ENCODE peak calls at places on chromosomes 13 and 19, in six cellular contexts. A is WTC11, R is GM10248, O is cardiac fibroblast, Z is brain microvascular endothelial cell, Q is GM20000. P is an unnamed sample.

GRCh38 chr13:112001571-112001970 is 65.4 kb upstream of the SOX1 start:
- DNase-seq in R (no peak), Q (no peak), Z (no peak), O (no peak), A (no peak), P (no peak)

GRCh38 chr19:30656520-30657100 is 284.4 kb downstream of the ZNF536 start:
- DNase-seq in O (no peak), A (no peak), R (no peak), Q (no peak), Z (no peak), P (no peak)

GRCh38 chr19:6312018-6312417 is 21.4 kb downstream of the ACER1 start:
- DNase-seq in Q (no peak), Z (no peak), R (no peak), O (no peak), A (peak), P (peak)

GRCh38 chr19:1513492-1514294 is 874 bp upstream of the ADAMTSL5 start:
- DNase-seq in R (peak), Q (peak), O (peak), A (peak), Z (no peak), P (peak)

GRCh38 chr19:38162094-38162493 is 61.9 kb downstream of the DPF1 start:
- DNase-seq in Q (no peak), O (no peak), A (no peak), R (no peak), Z (no peak), P (no peak)

GRCh38 chr13:40023608-40024577 is 368.4 kb downstream of the COG6 start:
- DNase-seq in R (no peak), A (no peak), Z (no peak), Q (no peak), O (no peak), P (no peak)

GRCh38 chr19:7857727-7858701 is 16.2 kb downstream of the PRR36 start:
- DNase-seq in O (no peak), R (no peak), Z (no peak), A (peak), Q (no peak), P (peak)

GRCh38 chr19:10230155-10230903 is 802 bp downstream of the S1PR2 start:
- DNase-seq in Q (peak), A (peak), R (peak), O (peak), Z (no peak), P (peak)

GRCh38 chr19:3620145-3620816 is 6.3 kb downstream of the CACTIN start:
- DNase-seq in Z (no peak), R (no peak), A (no peak), O (no peak), Q (no peak), P (no peak)

GRCh38 chr13:95624020-95624419 is 20.5 kb downstream of the DZIP1 start:
- DNase-seq in Z (no peak), O (peak), R (peak), Q (peak), A (peak), P (peak)

GRCh38 chr19:52296400-52296772 is 583 bp upstream of the ZNF480 start:
- DNase-seq in A (no peak), Q (peak), Z (no peak), R (no peak), O (no peak), P (no peak)

GRCh38 chr19:32230441-32230840 is 115.0 kb upstream of the ZNF507 start:
- DNase-seq in A (no peak), O (no peak), Z (no peak), Q (no peak), R (no peak), P (no peak)

GRCh38 chr13:24063281-24063851 is 97.2 kb upstream of the SPATA13 start:
- DNase-seq in A (no peak), Z (no peak), O (peak), R (no peak), Q (no peak), P (peak)

GRCh38 chr13:42225051-42225450 is 46.9 kb upstream of the AKAP11 start:
- DNase-seq in R (no peak), Q (no peak), Z (no peak), A (no peak), O (no peak), P (no peak)

GRCh38 chr19:38049105-38049649 is 142.2 kb downstream of the SIPA1L3 start:
- DNase-seq in Z (peak), R (peak), O (no peak), A (no peak), Q (peak), P (no peak)

GRCh38 chr13:72244788-72245187 is 377.8 kb upstream of the DACH1 start:
- DNase-seq in O (no peak), R (no peak), A (no peak), Q (no peak), Z (no peak), P (no peak)

GRCh38 chr13:107644136-107644535 is 571.2 kb downstream of the LIG4 start:
- DNase-seq in O (no peak), A (no peak), R (no peak), Q (no peak), Z (no peak), P (no peak)

GRCh38 chr13:80448725-80449124 is 107.8 kb upstream of the SPRY2 start:
- DNase-seq in Z (no peak), R (no peak), Q (no peak), A (no peak), O (no peak), P (no peak)

GRCh38 chr13:112142401-112142930 is 75.5 kb downstream of the SOX1 start:
- DNase-seq in R (no peak), O (no peak), Z (no peak), A (no peak), Q (no peak), P (peak)

DNA sequence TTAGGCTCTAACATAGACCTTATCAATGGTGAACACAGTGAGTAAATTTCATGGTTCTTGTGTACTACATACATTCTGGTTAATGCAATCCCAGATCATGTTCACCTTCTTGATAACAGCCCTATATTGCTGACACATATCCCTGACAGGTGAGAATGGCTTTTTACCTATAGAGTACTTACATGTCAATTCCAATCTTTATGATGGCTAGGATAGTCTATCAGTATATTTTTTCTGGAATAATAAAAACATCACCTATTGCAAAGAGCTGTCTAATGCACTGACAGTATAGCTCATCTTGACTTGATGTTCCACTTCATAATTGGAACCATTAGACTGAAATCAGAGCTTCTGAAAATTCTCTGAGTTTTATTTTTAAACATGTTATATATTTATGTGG is 199.4 kb downstream of the ENOX1 start:
- DNase-seq in R (no peak), Q (no peak), Z (no peak), A (no peak), O (no peak), P (no peak)
- TF ChIP-seq CTCF in R (no peak), Q (no peak), Z (no peak), A (no peak), O (no peak), P (no peak)

GRCh38 chr19:41367848-41368301 is 3.9 kb upstream of the B9D2 start:
- DNase-seq in Q (peak), O (peak), A (no peak), R (no peak), Z (peak), P (no peak)

GRCh38 chr19:41364546-41365391 is 820 bp upstream of the B9D2 start:
- DNase-seq in A (no peak), Z (no peak), O (no peak), Q (no peak), R (no peak), P (no peak)

GRCh38 chr19:41363753-41364545 is at the start of gene B9D2:
- DNase-seq in A (peak), Q (peak), O (peak), R (peak), Z (peak), P (peak)

GRCh38 chr19:41363371-41363752 is 587 bp downstream of the B9D2 start:
- DNase-seq in Q (no peak), A (no peak), R (no peak), Z (no peak), O (no peak), P (no peak)

GRCh38 chr19:41366089-41366488 is 2.1 kb upstream of the B9D2 start:
- DNase-seq in Z (no peak), A (no peak), Q (no peak), O (no peak), R (no peak), P (peak)
- TF ChIP-seq CTCF in Z (peak), A (peak), Q (no peak), O (peak), R (no peak), P (peak)

GRCh38 chr13:50892162-50892944 is 17.2 kb upstream of the RNASEH2B start:
- DNase-seq in Z (no peak), R (peak), O (no peak), Q (no peak), A (no peak), P (no peak)
- TF ChIP-seq CTCF in Z (no peak), R (no peak), O (no peak), Q (no peak), A (no peak), P (no peak)

GRCh38 chr19:45528744-45529453 is 21.6 kb downstream of the VASP start:
- DNase-seq in Z (no peak), A (peak), Q (peak), O (peak), R (no peak), P (peak)
- TF ChIP-seq CTCF in Z (no peak), A (no peak), Q (no peak), O (no peak), R (no peak), P (peak)

DNA sequence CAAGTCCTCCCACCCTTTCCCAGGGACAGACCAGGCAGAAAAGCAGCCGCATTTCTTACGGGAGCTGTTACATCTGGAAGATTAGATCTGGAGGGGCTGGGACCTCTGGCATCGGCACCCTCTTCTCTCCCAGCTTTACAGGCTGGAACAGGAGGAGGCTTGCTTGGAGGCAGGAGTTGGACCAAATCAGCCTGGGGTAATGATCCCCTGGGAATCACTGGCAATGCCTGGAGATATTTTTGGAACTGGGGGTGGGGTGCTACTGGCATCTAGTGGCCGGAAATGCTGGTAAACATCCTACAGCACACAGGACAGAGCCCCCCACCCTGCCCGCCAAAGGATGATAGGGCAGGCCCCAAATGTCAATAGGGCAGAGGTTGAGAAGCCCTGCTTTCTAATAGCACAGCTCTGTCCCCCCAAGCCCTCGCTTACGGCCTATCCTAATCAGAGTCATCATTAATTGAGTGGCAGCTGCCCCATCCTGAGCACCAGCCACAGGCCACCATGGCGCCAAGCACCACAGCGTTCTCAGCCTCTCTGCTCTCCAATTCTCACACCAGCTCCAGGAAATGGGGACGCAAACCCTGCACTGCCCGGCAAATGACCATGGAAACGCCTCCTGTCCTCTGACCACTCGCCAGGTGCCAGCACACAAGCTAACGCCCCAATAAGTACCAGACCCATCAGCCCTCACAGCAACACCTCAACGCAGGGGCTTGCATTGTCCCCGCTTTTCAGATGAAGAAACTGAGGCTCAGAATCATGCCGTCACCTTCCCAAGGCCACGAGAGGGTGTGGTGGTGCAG is 20.6 kb downstream of the LRRC4B start:
- DNase-seq in O (no peak), A (no peak), Z (no peak), Q (no peak), R (no peak), P (peak)
- TF ChIP-seq CTCF in O (no peak), A (no peak), Z (no peak), Q (no peak), R (no peak), P (peak)